ENCODE peak calls at places on chromosomes 12 and 14, in nine cellular contexts. Z is brain microvascular endothelial cell; O is left ventricle myocardium inferior; F is CD8-positive, alpha-beta T cell; I is endothelial cell; M is nephron progenitor cell; Y is GM10248; S is psoas muscle; H is OCI-LY7. Q is an unnamed sample.

GRCh38 chr12:32794281-32794680 is 38.6 kb upstream of the YARS2 start:
- DNase-seq in O (no peak), Z (no peak), S (no peak), F (no peak), I (no peak), H (no peak), Y (no peak), M (no peak), Q (no peak)

GRCh38 chr12:252634-253033 is 10.0 kb downstream of the SLC6A13 start:
- DNase-seq in I (no peak), S (no peak), F (no peak), Y (no peak), M (no peak), Z (no peak), O (no peak), H (no peak), Q (no peak)

GRCh38 chr12:21776242-21776641 is 1.7 kb upstream of the KCNJ8 start:
- DNase-seq in I (no peak), H (no peak), F (no peak), O (peak), S (no peak), M (no peak), Y (no peak), Z (no peak), Q (no peak)

GRCh38 chr12:49109631-49110172 is 945 bp downstream of the LMBR1L start:
- DNase-seq in M (no peak), F (no peak), O (no peak), Y (no peak), Z (no peak), H (no peak), S (no peak), I (no peak), Q (no peak)

GRCh38 chr12:22728989-22729388 is 104.0 kb downstream of the ETNK1 start:
- DNase-seq in M (no peak), F (no peak), I (no peak), Z (no peak), H (no peak), O (no peak), S (no peak), Y (no peak), Q (no peak)

GRCh38 chr12:6943387-6943718 is 263 bp upstream of the RNU7-1 start:
- DNase-seq in O (peak), H (peak), M (peak), Z (peak), I (peak), Y (peak), F (peak), S (peak), Q (peak)

GRCh38 chr12:109726511-109727038 is 12.9 kb downstream of the FAM222A start:
- DNase-seq in S (no peak), H (no peak), Z (no peak), I (no peak), Y (no peak), F (no peak), O (no peak), M (no peak), Q (no peak)

GRCh38 chr12:76025601-76026575 is 5.7 kb downstream of the PHLDA1 start:
- DNase-seq in S (no peak), F (no peak), M (no peak), I (no peak), H (no peak), O (no peak), Z (peak), Y (no peak), Q (peak)

GRCh38 chr12:122860052-122860853 is 25.0 kb downstream of the HIP1R start:
- DNase-seq in Y (peak), O (peak), S (peak), I (peak), H (peak), Z (peak), M (peak), F (peak), Q (peak)

GRCh38 chr14:20873370-20874177 is 17.6 kb upstream of the RNASE3 start:
- DNase-seq in I (peak), O (peak), Z (peak), Y (peak), F (peak), S (peak), H (peak), M (peak), Q (peak)

GRCh38 chr14:24052656-24053547 is 1.1 kb downstream of the CARMIL3 start:
- DNase-seq in M (no peak), Y (no peak), O (no peak), I (no peak), F (peak), Z (no peak), S (no peak), H (no peak), Q (peak)

GRCh38 chr12:11707535-11707934 is 58.1 kb downstream of the ETV6 start:
- DNase-seq in Y (no peak), F (no peak), Z (no peak), M (no peak), H (no peak), S (no peak), O (peak), I (no peak), Q (peak)

GRCh38 chr12:30795660-30796507 is 41.1 kb upstream of the CAPRIN2 start:
- DNase-seq in H (no peak), F (peak), I (peak), S (peak), O (peak), Y (peak), M (peak), Z (peak), Q (peak)

GRCh38 chr14:95529242-95529641 is 5.6 kb upstream of the GLRX5 start:
- DNase-seq in Z (no peak), I (no peak), H (no peak), F (no peak), S (no peak), M (no peak), O (no peak), Y (no peak), Q (no peak)

GRCh38 chr12:69666798-69667197 is 32.3 kb downstream of the BEST3 start:
- DNase-seq in H (no peak), S (no peak), M (no peak), I (no peak), Z (no peak), F (no peak), Y (no peak), O (no peak), Q (no peak)

GRCh38 chr14:23359167-23359626 is 5.8 kb downstream of the EFS start:
- DNase-seq in Z (no peak), M (no peak), Y (no peak), O (no peak), F (no peak), S (no peak), I (no peak), H (no peak), Q (no peak)

GRCh38 chr14:59869381-59870255 is 958 bp downstream of the RTN1 start:
- DNase-seq in F (no peak), O (no peak), I (peak), S (peak), M (peak), Z (no peak), H (no peak), Y (peak), Q (no peak)

GRCh38 chr12:42977451-42978230 is 388.1 kb upstream of the PRICKLE1 start:
- DNase-seq in Z (no peak), I (no peak), F (no peak), O (no peak), M (no peak), S (no peak), Y (no peak), H (no peak), Q (no peak)

GRCh38 chr12:92987846-92988621 is 58.9 kb upstream of the EEA1 start:
- DNase-seq in F (no peak), S (peak), I (no peak), Z (no peak), M (no peak), Y (peak), H (peak), O (peak), Q (no peak)

GRCh38 chr12:8917751-8918150 is 3.4 kb downstream of the PHC1 start:
- DNase-seq in I (no peak), M (no peak), Y (no peak), O (no peak), Z (no peak), S (no peak), F (no peak), H (no peak), Q (no peak)

GRCh38 chr12:46219892-46220655 is 48.8 kb downstream of the SLC38A1 start:
- DNase-seq in I (no peak), Z (peak), Y (no peak), F (peak), M (no peak), S (no peak), H (no peak), O (no peak), Q (peak)

GRCh38 chr12:97560766-97561165 is 98.2 kb downstream of the RMST start:
- DNase-seq in I (no peak), O (no peak), F (no peak), Z (no peak), S (no peak), H (no peak), M (no peak), Y (no peak), Q (no peak)

GRCh38 chr12:119940881-119941280 is 48.2 kb upstream of the BICDL1 start:
- DNase-seq in I (no peak), S (no peak), F (no peak), Z (peak), Y (no peak), M (no peak), H (no peak), O (no peak), Q (peak)

GRCh38 chr12:28159688-28160087 is 30.6 kb upstream of the CCDC91 start:
- DNase-seq in H (no peak), Y (no peak), S (no peak), F (no peak), I (no peak), O (no peak), M (no peak), Z (no peak), Q (no peak)

GRCh38 chr14:91078095-91078737 is 17.8 kb upstream of the RPS6KA5 start:
- DNase-seq in Z (no peak), Y (peak), O (no peak), M (no peak), F (peak), I (no peak), S (no peak), H (no peak), Q (no peak)

GRCh38 chr12:76069339-76069738 is 15.1 kb downstream of the NAP1L1 start:
- DNase-seq in Z (no peak), O (no peak), F (no peak), H (no peak), S (no peak), Y (no peak), I (no peak), M (no peak), Q (no peak)

GRCh38 chr14:76473381-76474263 is 97.7 kb downstream of the ESRRB start:
- DNase-seq in F (no peak), S (peak), I (no peak), Y (no peak), Z (no peak), O (peak), M (peak), H (no peak), Q (peak)

GRCh38 chr12:64236549-64236948 is 14.5 kb upstream of the KICS2 start:
- DNase-seq in Z (peak), S (no peak), Y (no peak), F (no peak), H (no peak), I (no peak), O (no peak), M (no peak), Q (peak)

GRCh38 chr12:97203408-97203807 is 259.2 kb upstream of the RMST start:
- DNase-seq in Z (no peak), M (no peak), S (no peak), I (no peak), H (no peak), F (no peak), Y (no peak), O (no peak), Q (no peak)

GRCh38 chr12:11621797-11622423 is 27.6 kb upstream of the ETV6 start:
- DNase-seq in S (no peak), F (peak), O (no peak), Z (peak), I (no peak), H (peak), Y (no peak), M (no peak), Q (no peak)

GRCh38 chr12:132724506-132725220 is 14.0 kb downstream of the PGAM5 start:
- DNase-seq in M (no peak), I (no peak), S (no peak), H (no peak), F (no peak), Y (no peak), Z (no peak), O (no peak), Q (no peak)

GRCh38 chr12:100539209-100539608 is 34.3 kb upstream of the GAS2L3 start:
- DNase-seq in O (no peak), S (no peak), F (no peak), I (peak), M (peak), Y (peak), Z (peak), H (peak), Q (peak)

GRCh38 chr12:58537278-58537677 is 383.0 kb downstream of the LRIG3 start:
- DNase-seq in M (no peak), S (no peak), O (no peak), I (no peak), Y (no peak), F (no peak), Z (peak), H (no peak), Q (peak)

GRCh38 chr14:67620217-67620789 is 583 bp downstream of the ARG2 start:
- DNase-seq in Z (no peak), M (peak), O (no peak), I (no peak), Y (no peak), H (no peak), F (no peak), S (no peak), Q (peak)

GRCh38 chr14:96121660-96122395 is 82.7 kb downstream of the C14orf132 start:
- DNase-seq in F (no peak), O (no peak), Z (peak), S (no peak), I (no peak), Y (no peak), M (no peak), H (no peak), Q (peak)

GRCh38 chr12:104686196-104686595 is 229.4 kb downstream of the CHST11 start:
- DNase-seq in F (no peak), S (no peak), Z (no peak), M (no peak), I (no peak), O (no peak), H (no peak), Y (no peak), Q (peak)

GRCh38 chr14:57060276-57060956 is 208.3 kb downstream of the EXOC5 start:
- DNase-seq in M (no peak), H (no peak), Y (peak), Z (no peak), I (no peak), S (no peak), O (no peak), F (no peak), Q (peak)

GRCh38 chr14:30005114-30005698 is 77.6 kb upstream of the PRKD1 start:
- DNase-seq in S (no peak), I (peak), Z (peak), H (no peak), F (no peak), Y (no peak), M (no peak), O (no peak), Q (peak)

GRCh38 chr12:32828552-32828951 is 68.0 kb downstream of the PKP2 start:
- DNase-seq in H (no peak), S (no peak), M (no peak), Z (no peak), Y (no peak), F (no peak), O (no peak), I (no peak), Q (no peak)

DNA sequence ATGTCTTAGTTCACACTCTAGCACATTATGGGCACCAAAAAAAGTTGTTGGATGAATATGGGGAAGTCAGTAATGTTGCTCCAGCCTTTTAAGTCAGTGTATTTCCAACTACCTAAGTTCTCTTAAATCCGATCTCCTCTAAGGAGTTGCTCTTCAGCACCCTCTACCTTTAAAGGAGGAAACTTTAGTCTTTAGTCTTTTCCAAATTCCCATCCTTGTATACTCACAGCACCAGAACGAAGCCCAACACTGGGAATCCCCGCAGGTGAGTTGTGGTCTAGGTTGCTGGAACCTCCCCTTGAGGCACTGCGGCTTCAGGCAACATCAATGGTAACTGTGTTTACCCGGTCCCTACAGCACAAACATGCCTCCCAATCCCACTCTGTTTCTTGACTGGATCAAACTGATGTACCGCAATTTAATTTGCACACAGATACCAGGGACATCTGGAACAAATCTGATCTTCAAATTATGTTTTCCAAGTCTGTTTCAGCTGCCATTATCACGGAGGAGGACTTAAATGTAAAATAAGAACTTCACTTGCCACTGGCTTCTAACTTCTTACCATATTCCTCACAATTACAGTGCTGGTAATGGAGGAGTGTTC is 179.0 kb downstream of the FOXN3 start:
- DNase-seq in M (no peak), H (no peak), S (no peak), Y (no peak), F (no peak), Z (no peak), I (no peak), O (no peak), Q (peak)
- TF ChIP-seq CTCF in M (no peak), H (peak), S (peak), Y (no peak), F (no peak), Z (peak), I (no peak), O (peak), Q (peak)

DNA sequence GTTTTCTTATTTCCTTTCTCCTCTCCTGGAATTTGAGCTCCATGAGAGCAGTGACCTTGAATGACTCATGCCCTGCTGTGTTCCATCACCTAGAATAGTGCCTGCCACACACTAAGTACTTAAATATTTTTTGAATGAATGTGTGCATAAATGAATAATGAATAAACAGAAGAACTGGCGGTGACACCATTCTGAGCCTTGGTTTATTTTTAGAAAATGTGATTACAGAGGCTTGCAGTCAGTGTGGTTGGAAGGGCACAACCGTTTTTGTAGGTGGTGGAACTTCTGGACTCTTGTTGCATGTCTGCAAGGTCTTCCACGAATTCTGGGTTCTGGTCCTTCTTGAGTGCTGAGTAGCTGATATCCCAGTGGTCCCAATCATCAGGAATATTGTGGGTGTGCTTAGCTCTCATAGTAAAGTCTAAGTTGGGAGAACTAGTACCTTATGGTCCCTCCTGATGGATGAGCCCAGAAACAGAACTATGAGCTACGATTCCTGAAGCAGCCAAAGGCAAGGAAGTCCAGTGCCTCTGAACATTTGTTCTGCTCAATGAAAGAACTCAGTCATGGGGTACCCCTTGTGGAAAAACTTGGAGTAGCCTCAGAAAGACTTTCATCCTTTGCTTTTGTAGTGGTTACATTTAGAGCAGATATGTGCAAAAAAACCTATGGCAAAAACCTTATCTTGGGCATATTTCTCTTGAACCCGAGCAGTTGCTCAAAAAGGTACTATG is 28.8 kb upstream of the BHLHE41 start:
- DNase-seq in F (no peak), O (no peak), Y (no peak), S (no peak), H (no peak), I (no peak), M (no peak), Z (peak), Q (peak)
- TF ChIP-seq CTCF in F (no peak), O (peak), Y (no peak), S (no peak), H (no peak), I (peak), M (no peak), Z (peak), Q (no peak)

DNA sequence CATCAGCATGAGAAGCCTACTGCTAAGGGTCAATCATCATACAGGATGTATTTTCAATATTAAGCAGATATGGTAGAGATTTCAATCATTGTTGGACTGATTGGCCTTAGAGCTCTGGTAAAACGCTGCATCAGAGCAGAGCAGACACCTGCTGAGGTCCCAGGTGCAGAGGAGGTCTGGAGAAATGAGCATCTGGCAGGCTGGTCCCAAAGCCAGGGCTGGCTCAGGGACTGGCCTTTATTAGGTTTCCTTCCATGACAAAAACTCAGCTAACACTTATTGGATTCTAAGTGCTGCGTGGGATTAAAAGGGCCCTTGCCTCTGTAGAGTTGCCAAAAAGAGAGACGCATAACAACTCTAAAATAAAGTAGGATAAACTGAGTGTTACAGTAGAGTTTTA is 29.7 kb downstream of the AKAP6 start:
- DNase-seq in O (no peak), Z (no peak), F (no peak), Y (no peak), H (no peak), M (no peak), S (no peak), I (no peak), Q (no peak)
- TF ChIP-seq CTCF in O (no peak), Z (no peak), F (no peak), Y (no peak), H (no peak), M (no peak), S (no peak), I (no peak), Q (no peak)

DNA sequence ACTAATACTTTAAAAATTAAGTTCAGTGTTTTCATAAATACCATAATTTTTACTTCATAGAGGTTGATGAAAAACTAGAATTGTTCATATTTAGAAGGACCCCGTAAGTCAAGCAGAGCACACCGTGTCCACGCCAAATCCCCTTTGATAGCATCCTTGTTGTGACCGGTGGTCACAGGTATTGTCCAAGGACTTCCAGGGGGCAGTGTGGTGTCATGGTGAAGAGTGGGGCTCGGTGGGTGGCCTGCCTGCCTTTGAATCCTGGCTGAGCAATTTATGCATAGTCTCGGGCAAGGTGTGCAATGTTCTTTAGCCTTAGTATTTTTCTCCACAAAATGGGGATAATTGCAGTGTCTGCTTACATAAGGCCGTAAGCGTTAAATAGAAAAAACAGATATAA is 169.9 kb downstream of the KTN1 start:
- DNase-seq in M (no peak), I (no peak), F (no peak), S (no peak), O (no peak), H (no peak), Z (no peak), Y (no peak), Q (no peak)
- TF ChIP-seq CTCF in M (no peak), I (no peak), F (no peak), S (no peak), O (no peak), H (no peak), Z (no peak), Y (no peak), Q (no peak)

Q was measured in bronchial epithelial cell.